ENCODE peak calls at places on chromosomes 6 and 20, in nine cellular contexts. One of them, this sample, is unnamed.

GRCh38 chr6:148044261-148044731 is 298.3 kb upstream of the SASH1 start:
- DNase-seq in endodermal cell: no peak
- DNase-seq in right lobe of liver: no peak
- DNase-seq in gastrocnemius medialis: no peak
- DNase-seq in tibial artery: no peak
- DNase-seq in brain microvascular endothelial cell: peak; percentile 43
- DNase-seq in left ventricle myocardium inferior: no peak
- DNase-seq in IMR-90: peak; percentile 60
- DNase-seq in CD8-positive, alpha-beta T cell: no peak
- DNase-seq in this sample: no peak

GRCh38 chr20:47317127-47317895 is 39.2 kb downstream of the ZMYND8 start:
- DNase-seq in CD8-positive, alpha-beta T cell: no peak
- DNase-seq in tibial artery: peak; percentile 88
- DNase-seq in right lobe of liver: peak; percentile 67
- DNase-seq in gastrocnemius medialis: peak; percentile 89
- DNase-seq in IMR-90: peak; percentile 98
- DNase-seq in left ventricle myocardium inferior: peak; percentile 80
- DNase-seq in brain microvascular endothelial cell: peak; percentile 93
- DNase-seq in endodermal cell: peak; percentile 88
- DNase-seq in this sample: no peak

GRCh38 chr20:32437391-32438074 is 79.4 kb downstream of the ASXL1 start:
- DNase-seq in right lobe of liver: no peak
- DNase-seq in gastrocnemius medialis: no peak
- DNase-seq in brain microvascular endothelial cell: no peak
- DNase-seq in left ventricle myocardium inferior: no peak
- DNase-seq in endodermal cell: peak; percentile 72
- DNase-seq in CD8-positive, alpha-beta T cell: no peak
- DNase-seq in tibial artery: no peak
- DNase-seq in IMR-90: no peak
- DNase-seq in this sample: no peak

GRCh38 chr20:31718952-31719643 is 3.6 kb downstream of the BCL2L1 start:
- DNase-seq in right lobe of liver: no peak
- DNase-seq in CD8-positive, alpha-beta T cell: no peak
- DNase-seq in IMR-90: no peak
- DNase-seq in endodermal cell: no peak
- DNase-seq in gastrocnemius medialis: no peak
- DNase-seq in brain microvascular endothelial cell: no peak
- DNase-seq in tibial artery: no peak
- DNase-seq in left ventricle myocardium inferior: no peak
- DNase-seq in this sample: no peak

GRCh38 chr20:60272790-60273189 is 314.6 kb downstream of the CDH26 start:
- DNase-seq in brain microvascular endothelial cell: no peak
- DNase-seq in tibial artery: no peak
- DNase-seq in CD8-positive, alpha-beta T cell: no peak
- DNase-seq in IMR-90: no peak
- DNase-seq in endodermal cell: no peak
- DNase-seq in right lobe of liver: no peak
- DNase-seq in left ventricle myocardium inferior: no peak
- DNase-seq in gastrocnemius medialis: no peak
- DNase-seq in this sample: no peak

GRCh38 chr20:13402171-13402760 is 181.2 kb downstream of the ISM1 start:
- DNase-seq in brain microvascular endothelial cell: no peak
- DNase-seq in tibial artery: no peak
- DNase-seq in left ventricle myocardium inferior: no peak
- DNase-seq in IMR-90: no peak
- DNase-seq in endodermal cell: no peak
- DNase-seq in CD8-positive, alpha-beta T cell: no peak
- DNase-seq in gastrocnemius medialis: no peak
- DNase-seq in right lobe of liver: no peak
- DNase-seq in this sample: no peak

GRCh38 chr6:153167026-153167891 is 36.2 kb upstream of the RGS17 start:
- DNase-seq in IMR-90: peak; percentile 90
- DNase-seq in CD8-positive, alpha-beta T cell: no peak
- DNase-seq in endodermal cell: no peak
- DNase-seq in tibial artery: no peak
- DNase-seq in brain microvascular endothelial cell: peak; percentile 84
- DNase-seq in gastrocnemius medialis: no peak
- DNase-seq in right lobe of liver: no peak
- DNase-seq in left ventricle myocardium inferior: no peak
- DNase-seq in this sample: no peak

GRCh38 chr20:59385461-59385860 is 85.0 kb downstream of the EDN3 start:
- DNase-seq in endodermal cell: peak; percentile 78
- DNase-seq in CD8-positive, alpha-beta T cell: no peak
- DNase-seq in IMR-90: no peak
- DNase-seq in gastrocnemius medialis: no peak
- DNase-seq in right lobe of liver: no peak
- DNase-seq in tibial artery: no peak
- DNase-seq in brain microvascular endothelial cell: no peak
- DNase-seq in left ventricle myocardium inferior: no peak
- DNase-seq in this sample: no peak

GRCh38 chr6:85866373-85866740 is 223.7 kb upstream of the SYNCRIP start:
- DNase-seq in tibial artery: no peak
- DNase-seq in gastrocnemius medialis: no peak
- DNase-seq in endodermal cell: no peak
- DNase-seq in left ventricle myocardium inferior: no peak
- DNase-seq in IMR-90: peak; percentile 36
- DNase-seq in CD8-positive, alpha-beta T cell: no peak
- DNase-seq in brain microvascular endothelial cell: no peak
- DNase-seq in right lobe of liver: no peak
- DNase-seq in this sample: no peak

GRCh38 chr6:38973178-38974057 is 75.2 kb upstream of the GLP1R start:
- DNase-seq in CD8-positive, alpha-beta T cell: no peak
- DNase-seq in gastrocnemius medialis: no peak
- DNase-seq in left ventricle myocardium inferior: no peak
- DNase-seq in tibial artery: no peak
- DNase-seq in brain microvascular endothelial cell: peak; percentile 74
- DNase-seq in endodermal cell: no peak
- DNase-seq in IMR-90: peak; percentile 79
- DNase-seq in right lobe of liver: no peak
- DNase-seq in this sample: no peak

GRCh38 chr6:41531591-41532582 is 14.3 kb upstream of the FOXP4 start:
- DNase-seq in gastrocnemius medialis: no peak
- DNase-seq in brain microvascular endothelial cell: peak; percentile 34
- DNase-seq in endodermal cell: peak; percentile 69
- DNase-seq in CD8-positive, alpha-beta T cell: no peak
- DNase-seq in IMR-90: peak; percentile 67
- DNase-seq in tibial artery: no peak
- DNase-seq in left ventricle myocardium inferior: no peak
- DNase-seq in right lobe of liver: no peak
- DNase-seq in this sample: no peak
- TF ChIP-seq CTCF in gastrocnemius medialis: no peak
- TF ChIP-seq CTCF in brain microvascular endothelial cell: no peak
- TF ChIP-seq CTCF in endodermal cell: no peak
- TF ChIP-seq CTCF in CD8-positive, alpha-beta T cell: no peak
- TF ChIP-seq CTCF in IMR-90: no peak
- TF ChIP-seq CTCF in tibial artery: no peak
- TF ChIP-seq CTCF in left ventricle myocardium inferior: no peak
- TF ChIP-seq CTCF in right lobe of liver: no peak
- TF ChIP-seq CTCF in this sample: no peak

DNA sequence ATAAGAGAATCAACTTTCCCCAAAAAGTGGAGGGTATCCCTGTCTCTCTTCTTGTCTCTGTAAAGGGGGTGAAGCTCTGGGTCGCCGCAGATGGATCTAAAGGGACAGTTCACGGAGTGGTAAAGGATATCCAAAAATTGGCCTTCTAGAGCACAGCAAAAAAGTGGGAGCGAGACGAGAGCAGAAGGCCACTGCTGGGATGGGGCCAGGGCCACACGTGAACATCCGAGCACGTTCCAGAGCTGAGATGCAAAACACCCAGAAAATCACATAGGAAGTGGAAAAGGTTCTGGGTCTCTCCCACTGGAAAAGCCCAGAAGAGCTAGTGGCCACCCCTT is 837 bp downstream of the TRAM2 start:
- DNase-seq in CD8-positive, alpha-beta T cell: no peak
- DNase-seq in tibial artery: no peak
- DNase-seq in gastrocnemius medialis: no peak
- DNase-seq in IMR-90: no peak
- DNase-seq in brain microvascular endothelial cell: no peak
- DNase-seq in endodermal cell: no peak
- DNase-seq in left ventricle myocardium inferior: no peak
- DNase-seq in right lobe of liver: no peak
- DNase-seq in this sample: no peak
- H3K27ac ChIP-seq in CD8-positive, alpha-beta T cell: no peak overlapping the region
- H3K27ac ChIP-seq in tibial artery: peak overlapping the region; percentile 98
- H3K27ac ChIP-seq in gastrocnemius medialis: peak overlapping the region; percentile 88
- H3K27ac ChIP-seq in IMR-90: peak overlapping the region; percentile 82
- H3K27ac ChIP-seq in brain microvascular endothelial cell: peak overlapping the region; percentile 92
- H3K27ac ChIP-seq in endodermal cell: no peak overlapping the region
- H3K27ac ChIP-seq in left ventricle myocardium inferior: peak overlapping the region; percentile 99
- H3K27ac ChIP-seq in right lobe of liver: peak overlapping the region; percentile 64
- H3K27ac ChIP-seq in this sample: peak overlapping the region; percentile 70

GRCh38 chr20:16528078-16528477 is 45.2 kb downstream of the KIF16B start:
- DNase-seq in CD8-positive, alpha-beta T cell: no peak
- DNase-seq in IMR-90: peak; percentile 96
- DNase-seq in tibial artery: no peak
- DNase-seq in brain microvascular endothelial cell: peak; percentile 74
- DNase-seq in endodermal cell: no peak
- DNase-seq in right lobe of liver: peak; percentile 73
- DNase-seq in left ventricle myocardium inferior: no peak
- DNase-seq in gastrocnemius medialis: peak; percentile 81
- DNase-seq in this sample: no peak
- H3K4me3 ChIP-seq in CD8-positive, alpha-beta T cell: no peak overlapping the region
- H3K4me3 ChIP-seq in IMR-90: no peak overlapping the region
- H3K4me3 ChIP-seq in tibial artery: no peak overlapping the region
- H3K4me3 ChIP-seq in brain microvascular endothelial cell: no peak overlapping the region
- H3K4me3 ChIP-seq in endodermal cell: no peak overlapping the region
- H3K4me3 ChIP-seq in right lobe of liver: no peak overlapping the region
- H3K4me3 ChIP-seq in left ventricle myocardium inferior: no peak overlapping the region
- H3K4me3 ChIP-seq in gastrocnemius medialis: no peak overlapping the region
- H3K4me3 ChIP-seq in this sample: no peak overlapping the region

GRCh38 chr6:12290490-12290820 is 294 bp downstream of the EDN1 start:
- DNase-seq in CD8-positive, alpha-beta T cell: no peak
- DNase-seq in brain microvascular endothelial cell: no peak
- DNase-seq in tibial artery: no peak
- DNase-seq in left ventricle myocardium inferior: no peak
- DNase-seq in endodermal cell: no peak
- DNase-seq in right lobe of liver: no peak
- DNase-seq in gastrocnemius medialis: no peak
- DNase-seq in IMR-90: no peak
- DNase-seq in this sample: no peak

GRCh38 chr6:12291083-12291784 is 1.1 kb downstream of the EDN1 start:
- DNase-seq in tibial artery: no peak
- DNase-seq in IMR-90: no peak
- DNase-seq in endodermal cell: no peak
- DNase-seq in left ventricle myocardium inferior: no peak
- DNase-seq in CD8-positive, alpha-beta T cell: no peak
- DNase-seq in right lobe of liver: no peak
- DNase-seq in brain microvascular endothelial cell: no peak
- DNase-seq in gastrocnemius medialis: no peak
- DNase-seq in this sample: no peak

GRCh38 chr6:12289655-12290489 is at the start of gene EDN1:
- DNase-seq in brain microvascular endothelial cell: peak; percentile 93
- DNase-seq in tibial artery: peak; percentile 77
- DNase-seq in gastrocnemius medialis: peak; percentile 25
- DNase-seq in right lobe of liver: peak; percentile 87
- DNase-seq in IMR-90: peak; percentile 84
- DNase-seq in left ventricle myocardium inferior: peak; percentile 67
- DNase-seq in CD8-positive, alpha-beta T cell: no peak
- DNase-seq in endodermal cell: peak; percentile 92
- DNase-seq in this sample: peak; percentile 79

GRCh38 chr6:12293234-12293930 is 3.2 kb downstream of the EDN1 start:
- DNase-seq in tibial artery: no peak
- DNase-seq in endodermal cell: no peak
- DNase-seq in CD8-positive, alpha-beta T cell: no peak
- DNase-seq in right lobe of liver: no peak
- DNase-seq in left ventricle myocardium inferior: no peak
- DNase-seq in IMR-90: no peak
- DNase-seq in brain microvascular endothelial cell: no peak
- DNase-seq in gastrocnemius medialis: no peak
- DNase-seq in this sample: no peak

GRCh38 chr6:12291785-12292604 is 1.8 kb downstream of the EDN1 start:
- DNase-seq in left ventricle myocardium inferior: no peak
- DNase-seq in gastrocnemius medialis: no peak
- DNase-seq in endodermal cell: peak; percentile 75
- DNase-seq in IMR-90: peak; percentile 33
- DNase-seq in right lobe of liver: peak; percentile 28
- DNase-seq in brain microvascular endothelial cell: no peak
- DNase-seq in CD8-positive, alpha-beta T cell: no peak
- DNase-seq in tibial artery: no peak
- DNase-seq in this sample: no peak
- TF ChIP-seq CTCF in left ventricle myocardium inferior: peak; percentile 47
- TF ChIP-seq CTCF in gastrocnemius medialis: no peak
- TF ChIP-seq CTCF in endodermal cell: peak; percentile 70
- TF ChIP-seq CTCF in IMR-90: peak; percentile 42
- TF ChIP-seq CTCF in right lobe of liver: peak; percentile 46
- TF ChIP-seq CTCF in brain microvascular endothelial cell: peak; percentile 55
- TF ChIP-seq CTCF in CD8-positive, alpha-beta T cell: no peak
- TF ChIP-seq CTCF in tibial artery: peak; percentile 29
- TF ChIP-seq CTCF in this sample: no peak

GRCh38 chr6:16949696-16950095 is 152.2 kb upstream of the STMND1 start:
- DNase-seq in brain microvascular endothelial cell: no peak
- DNase-seq in gastrocnemius medialis: no peak
- DNase-seq in endodermal cell: no peak
- DNase-seq in IMR-90: no peak
- DNase-seq in tibial artery: no peak
- DNase-seq in right lobe of liver: no peak
- DNase-seq in CD8-positive, alpha-beta T cell: no peak
- DNase-seq in left ventricle myocardium inferior: no peak
- DNase-seq in this sample: no peak
- H3K27ac ChIP-seq in brain microvascular endothelial cell: no peak overlapping the region
- H3K27ac ChIP-seq in gastrocnemius medialis: no peak overlapping the region
- H3K27ac ChIP-seq in endodermal cell: no peak overlapping the region
- H3K27ac ChIP-seq in IMR-90: peak overlapping the region; percentile 57
- H3K27ac ChIP-seq in tibial artery: no peak overlapping the region
- H3K27ac ChIP-seq in right lobe of liver: no peak overlapping the region
- H3K27ac ChIP-seq in CD8-positive, alpha-beta T cell: no peak overlapping the region
- H3K27ac ChIP-seq in left ventricle myocardium inferior: no peak overlapping the region
- H3K27ac ChIP-seq in this sample: no peak overlapping the region

GRCh38 chr6:32602403-32602802 is 12.8 kb upstream of the HLA-DRB1 start:
- DNase-seq in right lobe of liver: no peak
- DNase-seq in brain microvascular endothelial cell: no peak
- DNase-seq in left ventricle myocardium inferior: no peak
- DNase-seq in gastrocnemius medialis: no peak
- DNase-seq in endodermal cell: no peak
- DNase-seq in CD8-positive, alpha-beta T cell: no peak
- DNase-seq in tibial artery: no peak
- DNase-seq in IMR-90: no peak
- DNase-seq in this sample: no peak
- H3K4me3 ChIP-seq in right lobe of liver: no peak overlapping the region
- H3K4me3 ChIP-seq in brain microvascular endothelial cell: no peak overlapping the region
- H3K4me3 ChIP-seq in left ventricle myocardium inferior: no peak overlapping the region
- H3K4me3 ChIP-seq in gastrocnemius medialis: no peak overlapping the region
- H3K4me3 ChIP-seq in endodermal cell: no peak overlapping the region
- H3K4me3 ChIP-seq in CD8-positive, alpha-beta T cell: no peak overlapping the region
- H3K4me3 ChIP-seq in tibial artery: no peak overlapping the region
- H3K4me3 ChIP-seq in IMR-90: no peak overlapping the region
- H3K4me3 ChIP-seq in this sample: no peak overlapping the region

GRCh38 chr20:46089338-46090094 is at the start of gene NCOA5:
- DNase-seq in right lobe of liver: peak; percentile 96
- DNase-seq in left ventricle myocardium inferior: peak; percentile 97
- DNase-seq in IMR-90: peak; percentile 95
- DNase-seq in CD8-positive, alpha-beta T cell: peak; percentile 89
- DNase-seq in tibial artery: peak; percentile 95
- DNase-seq in gastrocnemius medialis: peak; percentile 92
- DNase-seq in brain microvascular endothelial cell: peak; percentile 94
- DNase-seq in endodermal cell: peak; percentile 98
- DNase-seq in this sample: peak; percentile 97
- TF ChIP-seq CTCF in right lobe of liver: peak; percentile 50
- TF ChIP-seq CTCF in left ventricle myocardium inferior: peak; percentile 32
- TF ChIP-seq CTCF in IMR-90: peak; percentile 44
- TF ChIP-seq CTCF in CD8-positive, alpha-beta T cell: no peak
- TF ChIP-seq CTCF in tibial artery: no peak
- TF ChIP-seq CTCF in gastrocnemius medialis: no peak
- TF ChIP-seq CTCF in brain microvascular endothelial cell: peak; percentile 2
- TF ChIP-seq CTCF in endodermal cell: no peak
- TF ChIP-seq CTCF in this sample: peak; percentile 43

GRCh38 chr6:107488174-107488874 is 1.6 kb upstream of the SOBP start:
- DNase-seq in brain microvascular endothelial cell: no peak
- DNase-seq in CD8-positive, alpha-beta T cell: no peak
- DNase-seq in right lobe of liver: no peak
- DNase-seq in tibial artery: no peak
- DNase-seq in endodermal cell: no peak
- DNase-seq in left ventricle myocardium inferior: no peak
- DNase-seq in IMR-90: no peak
- DNase-seq in gastrocnemius medialis: no peak
- DNase-seq in this sample: no peak
- H3K27ac ChIP-seq in brain microvascular endothelial cell: no peak overlapping the region
- H3K27ac ChIP-seq in CD8-positive, alpha-beta T cell: no peak overlapping the region
- H3K27ac ChIP-seq in right lobe of liver: no peak overlapping the region
- H3K27ac ChIP-seq in tibial artery: peak overlapping the region; percentile 83
- H3K27ac ChIP-seq in endodermal cell: no peak overlapping the region
- H3K27ac ChIP-seq in left ventricle myocardium inferior: peak overlapping the region; percentile 88
- H3K27ac ChIP-seq in IMR-90: no peak overlapping the region
- H3K27ac ChIP-seq in gastrocnemius medialis: peak overlapping the region; percentile 92
- H3K27ac ChIP-seq in this sample: no peak overlapping the region

This sample was measured in dorsolateral prefrontal cortex.